ENCODE peak calls at places on chromosomes 16 and 17, in ten cellular contexts. H is mesenteric fat pad; T is amygdala; N is mucosa of gallbladder; Q is mammary epithelial cell; O is dermis microvascular lymphatic vessel endothelial cell; K is NCI-H1105; E is immature natural killer cell; U is GM23248; G is activated T-helper 9 cell treated with anti-CD3 and anti-CD28 coated beads, Interleukin-2, amount 50 U/mL, for 16 hours. M is an unnamed sample.

GRCh38 chr17:7046127-7046724 is 2.3 kb upstream of the SLC16A11 start:
- DNase-seq in G (no peak), K (peak), U (peak), E (no peak), N (peak), H (no peak), Q (peak), O (no peak), T (no peak), M (no peak)

GRCh38 chr16:58589311-58589890 is 40.2 kb downstream of the CNOT1 start:
- DNase-seq in H (no peak), T (no peak), U (peak), N (no peak), O (no peak), E (no peak), K (no peak), G (no peak), Q (no peak), M (no peak)

GRCh38 chr17:77499699-77500435 is 359.1 kb downstream of the SEC14L1 start:
- DNase-seq in T (no peak), O (no peak), E (no peak), G (no peak), N (no peak), H (peak), Q (no peak), U (no peak), K (no peak), M (no peak)

GRCh38 chr17:1559743-1560581 is 2.6 kb downstream of the PITPNA start:
- DNase-seq in G (no peak), O (no peak), E (no peak), K (no peak), N (no peak), Q (no peak), H (no peak), U (no peak), T (no peak), M (no peak)

GRCh38 chr17:14745541-14745940 is 444.7 kb downstream of the HS3ST3B1 start:
- DNase-seq in U (peak), O (no peak), G (no peak), E (no peak), K (no peak), N (no peak), Q (peak), T (no peak), H (no peak), M (no peak)

GRCh38 chr16:29029168-29029994 is 44.5 kb downstream of the LAT start:
- DNase-seq in O (peak), G (peak), N (no peak), H (peak), E (peak), T (no peak), Q (peak), K (no peak), U (peak), M (no peak)

GRCh38 chr17:14355556-14355955 is 54.7 kb downstream of the HS3ST3B1 start:
- DNase-seq in K (no peak), T (no peak), U (peak), Q (no peak), H (no peak), N (no peak), G (no peak), O (no peak), E (no peak), M (no peak)

GRCh38 chr17:37176683-37177082 is 199.1 kb upstream of the C17orf78 start:
- DNase-seq in G (no peak), Q (peak), O (peak), U (peak), K (no peak), E (no peak), T (no peak), H (no peak), N (no peak), M (no peak)

GRCh38 chr16:68086860-68087268 is 1.7 kb downstream of the NFATC3 start:
- DNase-seq in O (no peak), G (no peak), H (no peak), Q (peak), T (no peak), U (peak), K (no peak), N (no peak), E (no peak), M (no peak)

GRCh38 chr17:76345377-76345945 is 8.3 kb downstream of the PRPSAP1 start:
- DNase-seq in G (no peak), N (no peak), Q (no peak), O (no peak), H (no peak), K (no peak), E (no peak), T (no peak), U (peak), M (no peak)

GRCh38 chr17:56478836-56479447 is 114.6 kb upstream of the NOG start:
- DNase-seq in H (no peak), G (no peak), U (peak), E (no peak), K (no peak), O (peak), T (no peak), Q (peak), N (no peak), M (peak)

GRCh38 chr16:59042296-59042695 is 308.2 kb upstream of the GOT2 start:
- DNase-seq in G (no peak), O (no peak), Q (no peak), K (no peak), H (no peak), U (no peak), N (no peak), T (no peak), E (no peak), M (no peak)

GRCh38 chr16:22035094-22035675 is 27.3 kb downstream of the MOSMO start:
- DNase-seq in N (no peak), U (no peak), Q (no peak), O (no peak), T (no peak), K (no peak), H (no peak), E (no peak), G (no peak), M (no peak)

M was measured in SW 1271.